ENCODE peak calls at places on chromosomes 6 and 20, in nine cellular contexts. X, O, K, D, J, R, H, I and Z are unnamed samples.
A peak's percentile ranks its signal among the peaks of the same experiment; 100 is the strongest.

GRCh38 chr20:6034134-6034969 is 19.5 kb downstream of the LRRN4 start:
- DNase-seq in X (no peak), O (no peak), K (no peak), D (no peak), J (no peak), R (no peak), H (no peak), I (no peak), Z (no peak)

GRCh38 chr20:50663095-50663821 is 28.1 kb downstream of the RIPOR3 start:
- DNase-seq in X (no peak), O (no peak), K (no peak), D (no peak), J (peak; percentile 58), R (peak; percentile 70), H (no peak), I (peak; percentile 84), Z (peak; percentile 29)

GRCh38 chr20:49675368-49676151 is 38.1 kb downstream of the B4GALT5 start:
- DNase-seq in X (no peak), O (no peak), K (no peak), D (peak; percentile 41), J (no peak), R (no peak), H (no peak), I (peak; percentile 89), Z (peak; percentile 41)

GRCh38 chr6:71982385-71982784 is 96.0 kb downstream of the RIMS1 start:
- DNase-seq in X (peak; percentile 1), O (no peak), K (no peak), D (no peak), J (no peak), R (no peak), H (no peak), I (no peak), Z (no peak)

GRCh38 chr6:85404497-85405174 is 45.2 kb upstream of the NT5E start:
- DNase-seq in X (peak; percentile 95), O (no peak), K (no peak), D (peak; percentile 65), J (peak; percentile 20), R (peak; percentile 54), H (peak; percentile 51), I (peak; percentile 82), Z (no peak)

GRCh38 chr6:101830501-101831031 is 437.1 kb downstream of the GRIK2 start:
- DNase-seq in X (peak; percentile 24), O (no peak), K (no peak), D (no peak), J (no peak), R (no peak), H (no peak), I (no peak), Z (no peak)

GRCh38 chr20:47785900-47786762 is 850 bp upstream of the SULF2 start:
- DNase-seq in X (peak; percentile 71), O (peak; percentile 53), K (peak; percentile 82), D (peak; percentile 80), J (peak; percentile 66), R (peak; percentile 53), H (peak; percentile 47), I (peak; percentile 82), Z (peak; percentile 27)

GRCh38 chr6:19369770-19370169 is 467.4 kb upstream of the ID4 start:
- DNase-seq in X (no peak), O (no peak), K (no peak), D (no peak), J (no peak), R (no peak), H (no peak), I (no peak), Z (no peak)

GRCh38 chr6:22421187-22421586 is 124.4 kb upstream of the PRL start:
- DNase-seq in X (no peak), O (no peak), K (no peak), D (no peak), J (no peak), R (no peak), H (no peak), I (no peak), Z (no peak)

GRCh38 chr20:34473262-34473883 is 42.8 kb upstream of the DYNLRB1 start:
- DNase-seq in X (peak; percentile 66), O (peak; percentile 32), K (peak; percentile 66), D (peak; percentile 44), J (peak; percentile 32), R (no peak), H (no peak), I (peak; percentile 72), Z (peak; percentile 66)

GRCh38 chr20:33518071-33518470 is 28.2 kb downstream of the CBFA2T2 start:
- DNase-seq in X (peak; percentile 75), O (no peak), K (no peak), D (no peak), J (peak; percentile 32), R (no peak), H (peak; percentile 23), I (no peak), Z (no peak)

GRCh38 chr6:167396659-167397490 is 72.0 kb downstream of the TTLL2 start:
- DNase-seq in X (no peak), O (no peak), K (no peak), D (no peak), J (no peak), R (no peak), H (no peak), I (peak; percentile 81), Z (no peak)

GRCh38 chr20:61320617-61321200 is 68.6 kb downstream of the CDH4 start:
- DNase-seq in X (no peak), O (no peak), K (no peak), D (no peak), J (no peak), R (no peak), H (no peak), I (no peak), Z (no peak)

GRCh38 chr6:44268095-44268628 is 2.1 kb upstream of the TMEM151B start:
- DNase-seq in X (peak; percentile 46), O (no peak), K (no peak), D (peak; percentile 37), J (peak; percentile 58), R (peak; percentile 69), H (no peak), I (peak; percentile 60), Z (peak; percentile 78)

GRCh38 chr20:47304287-47304686 is 52.2 kb downstream of the ZMYND8 start:
- DNase-seq in X (peak; percentile 72), O (no peak), K (no peak), D (no peak), J (no peak), R (peak; percentile 39), H (no peak), I (no peak), Z (no peak)

GRCh38 chr6:149935668-149936067 is 6.1 kb upstream of the ULBP2 start:
- DNase-seq in X (no peak), O (no peak), K (no peak), D (no peak), J (no peak), R (no peak), H (no peak), I (no peak), Z (no peak)

GRCh38 chr6:8329592-8329991 is 105.8 kb downstream of the SLC35B3 start:
- DNase-seq in X (no peak), O (no peak), K (no peak), D (no peak), J (no peak), R (no peak), H (no peak), I (no peak), Z (no peak)

GRCh38 chr6:169211881-169212280 is 41.8 kb downstream of the THBS2 start:
- DNase-seq in X (no peak), O (no peak), K (no peak), D (no peak), J (no peak), R (no peak), H (no peak), I (no peak), Z (no peak)

GRCh38 chr6:73290435-73290834 is 27.4 kb upstream of the KHDC1 start:
- DNase-seq in X (peak; percentile 58), O (no peak), K (no peak), D (no peak), J (no peak), R (no peak), H (peak; percentile 29), I (no peak), Z (no peak)

GRCh38 chr6:100915876-100916275 is 34.7 kb upstream of the ASCC3 start:
- DNase-seq in X (no peak), O (no peak), K (no peak), D (no peak), J (no peak), R (no peak), H (no peak), I (peak; percentile 3), Z (no peak)

GRCh38 chr6:37396571-37397185 is 36.3 kb upstream of the CMTR1 start:
- DNase-seq in X (no peak), O (no peak), K (no peak), D (no peak), J (no peak), R (no peak), H (no peak), I (no peak), Z (no peak)

DNA sequence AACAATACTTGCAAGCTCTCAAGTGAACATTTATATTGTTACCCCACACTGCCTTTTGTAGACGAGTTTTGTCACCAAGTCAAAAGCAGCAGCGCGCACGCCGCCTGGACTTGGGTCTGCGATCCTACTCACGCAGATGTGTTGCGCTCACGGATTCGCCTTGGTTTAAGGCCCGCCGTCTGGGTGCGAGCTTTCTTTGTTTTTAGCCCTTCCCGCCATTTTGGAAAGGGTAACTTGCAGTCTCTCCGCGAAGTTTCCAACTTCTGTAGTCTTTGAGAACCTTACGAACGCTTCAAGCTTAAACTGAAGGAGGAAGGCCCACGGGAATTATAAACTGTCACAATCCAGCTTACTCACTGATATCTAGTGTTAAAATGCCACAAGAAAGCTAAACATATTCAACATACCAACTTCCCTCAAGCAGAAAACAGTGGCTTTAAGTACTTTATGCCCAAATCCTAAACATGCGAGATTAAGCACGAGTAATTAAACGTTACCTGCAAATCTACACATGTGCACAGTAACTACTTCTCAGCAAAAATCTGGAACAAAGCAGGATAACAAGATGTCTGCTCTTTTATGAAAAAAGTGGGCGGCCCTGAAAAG is 80.4 kb upstream of the BTN3A2 start:
- DNase-seq in X (peak; percentile 74), O (no peak), K (peak; percentile 75), D (no peak), J (peak; percentile 60), R (peak; percentile 55), H (no peak), I (no peak), Z (peak; percentile 84)
- TF ChIP-seq POLR2A in X (no peak), O (no peak), K (peak; percentile 8), D (peak; percentile 33), J (no peak), R (no peak), H (peak; percentile 54), I (no peak), Z (no peak)

GRCh38 chr6:3400162-3400561 is 56.7 kb downstream of the SLC22A23 start:
- DNase-seq in X (no peak), O (no peak), K (no peak), D (no peak), J (no peak), R (no peak), H (no peak), I (no peak), Z (no peak)
- TF ChIP-seq POLR2A in X (no peak), O (no peak), K (no peak), D (no peak), J (no peak), R (no peak), H (no peak), I (no peak), Z (no peak)

GRCh38 chr20:63979549-63980316 is at the start of gene SAMD10:
- DNase-seq in X (peak; percentile 53), O (no peak), K (peak; percentile 78), D (no peak), J (peak; percentile 54), R (peak; percentile 56), H (peak; percentile 52), I (peak; percentile 70), Z (peak; percentile 65)
- TF ChIP-seq POLR2A in X (no peak), O (no peak), K (no peak), D (no peak), J (no peak), R (no peak), H (no peak), I (no peak), Z (no peak)

GRCh38 chr6:31086788-31087440 is 25.5 kb downstream of the C6orf15 start:
- DNase-seq in X (peak; percentile 84), O (no peak), K (no peak), D (no peak), J (no peak), R (no peak), H (no peak), I (no peak), Z (no peak)
- TF ChIP-seq POLR2A in X (no peak), O (no peak), K (no peak), D (no peak), J (no peak), R (no peak), H (no peak), I (no peak), Z (no peak)